ENCODE peak calls at places on chromosomes 7 and 10, in five cellular contexts. M is CD8-positive, alpha-beta memory T cell; V is left ventricle myocardium inferior; P is K562; Z is A673. S is an unnamed sample. For H3K36me3, the result is how much of the 10 kb centered on the place peaks cover.

GRCh38 chr10:95246582-95247051 is 44.2 kb downstream of the PDLIM1 start:
- DNase-seq in Z (peak), V (peak), M (peak), P (peak), S (peak)

GRCh38 chr10:88315746-88316145 is 267.4 kb downstream of the RNLS start:
- DNase-seq in Z (no peak), V (no peak), P (no peak), M (no peak), S (no peak)

GRCh38 chr7:2403718-2404648 is 572 bp downstream of the CHST12 start:
- DNase-seq in V (peak), M (no peak), Z (peak), P (peak), S (peak)

GRCh38 chr10:66455304-66455703 is 470.5 kb upstream of the LRRTM3 start:
- DNase-seq in V (no peak), M (no peak), P (no peak), Z (peak), S (no peak)

GRCh38 chr7:32164341-32164996 is 94.3 kb upstream of the PDE1C start:
- DNase-seq in P (peak), M (no peak), Z (peak), V (no peak), S (peak)

GRCh38 chr7:107559864-107560263 is 3.9 kb downstream of the COG5 start:
- DNase-seq in V (no peak), Z (peak), P (no peak), M (no peak), S (peak)

GRCh38 chr7:92973964-92974363 is 137.6 kb upstream of the CDK6 start:
- DNase-seq in V (no peak), P (no peak), M (no peak), Z (no peak), S (peak)

GRCh38 chr10:79930751-79931150 is 18.2 kb downstream of the SFTPD start:
- DNase-seq in M (no peak), P (no peak), V (no peak), Z (no peak), S (no peak)

GRCh38 chr10:47404446-47404845 is 20.4 kb upstream of the ZNF488 start:
- DNase-seq in P (no peak), V (no peak), Z (no peak), M (no peak), S (no peak)

GRCh38 chr7:936131-937054 is 18.1 kb downstream of the ADAP1 start:
- DNase-seq in P (no peak), M (peak), Z (peak), V (no peak), S (peak)

GRCh38 chr10:35453855-35454532 is 117.7 kb downstream of the CCNY start:
- DNase-seq in Z (peak), V (no peak), P (no peak), M (no peak), S (peak)

GRCh38 chr7:126606331-126606730 is 646.4 kb downstream of the GRM8 start:
- DNase-seq in P (no peak), Z (no peak), V (no peak), M (no peak), S (no peak)

GRCh38 chr10:46233101-46233500 is 53.7 kb upstream of the ANTXRL start:
- DNase-seq in P (no peak), V (no peak), M (no peak), Z (no peak), S (no peak)

GRCh38 chr10:28730031-28730778 is 52.9 kb downstream of the BAMBI start:
- DNase-seq in P (no peak), Z (peak), V (no peak), M (no peak), S (no peak)

GRCh38 chr10:114394531-114394930 is 9.8 kb downstream of the AFAP1L2 start:
- DNase-seq in P (no peak), Z (no peak), V (no peak), M (no peak), S (no peak)

GRCh38 chr7:50657341-50657873 is 92.2 kb upstream of the DDC start:
- DNase-seq in M (no peak), V (peak), P (no peak), Z (no peak), S (peak)

GRCh38 chr10:97332586-97333350 is 1.8 kb downstream of the FRAT2 start:
- DNase-seq in P (peak), Z (peak), V (no peak), M (no peak), S (peak)

GRCh38 chr7:51352174-51353145 is 35.9 kb upstream of the COBL start:
- DNase-seq in P (peak), V (no peak), Z (no peak), M (no peak), S (peak)

GRCh38 chr10:111523016-111523415 is 446.2 kb downstream of the ADRA2A start:
- DNase-seq in V (no peak), M (no peak), Z (no peak), P (no peak), S (no peak)

GRCh38 chr7:76507723-76508406 is 2.5 kb upstream of the UPK3B start:
- DNase-seq in Z (no peak), P (no peak), M (no peak), V (no peak), S (peak)

GRCh38 chr10:2867788-2868299 is 199.5 kb upstream of the PFKP start:
- DNase-seq in Z (no peak), P (no peak), M (no peak), V (no peak), S (no peak)

GRCh38 chr7:36945612-36946400 is 221.5 kb upstream of the AOAH start:
- DNase-seq in P (no peak), Z (no peak), M (no peak), V (no peak), S (no peak)

GRCh38 chr7:101814996-101815825 is 2.2 kb upstream of the CUX1 start:
- DNase-seq in M (peak), Z (peak), V (peak), P (peak), S (peak)

GRCh38 chr10:29481906-29482440 is 152.8 kb downstream of the SVIL start:
- DNase-seq in Z (no peak), V (no peak), M (no peak), P (no peak), S (no peak)

GRCh38 chr7:29606287-29606721 is 42.7 kb downstream of the PRR15 start:
- DNase-seq in Z (no peak), P (peak), M (no peak), V (no peak), S (peak)

GRCh38 chr7:151923097-151923876 is 33.0 kb upstream of the GALNTL5 start:
- DNase-seq in P (no peak), Z (no peak), V (no peak), M (no peak), S (peak)

GRCh38 chr7:55570939-55571338 is 1.4 kb downstream of the VOPP1 start:
- DNase-seq in V (no peak), P (no peak), Z (peak), M (no peak), S (peak)

GRCh38 chr7:39950473-39951155 is 558 bp downstream of the CDK13 start:
- DNase-seq in M (peak), Z (peak), V (peak), P (peak), S (peak)

GRCh38 chr7:148264933-148265557 is 325.5 kb upstream of the C7orf33 start:
- DNase-seq in P (no peak), V (no peak), Z (peak), M (no peak), S (peak)

GRCh38 chr10:124625831-124626238 is 118.3 kb downstream of the FAM53B start:
- DNase-seq in V (peak), Z (no peak), M (no peak), P (no peak), S (no peak)

GRCh38 chr7:19519443-19519977 is 189.3 kb downstream of the POLR1F start:
- DNase-seq in P (no peak), V (peak), Z (peak), M (no peak), S (peak)

GRCh38 chr10:69292449-69292848 is 14.2 kb downstream of the HK1 start:
- DNase-seq in V (no peak), P (peak), Z (no peak), M (no peak), S (no peak)

GRCh38 chr10:76337641-76338040 is 906.2 kb downstream of the LRMDA start:
- DNase-seq in M (no peak), Z (no peak), P (no peak), V (no peak), S (peak)

GRCh38 chr7:22563115-22563514 is 63.1 kb upstream of the STEAP1B start:
- DNase-seq in V (no peak), P (peak), Z (no peak), M (no peak), S (no peak)

DNA sequence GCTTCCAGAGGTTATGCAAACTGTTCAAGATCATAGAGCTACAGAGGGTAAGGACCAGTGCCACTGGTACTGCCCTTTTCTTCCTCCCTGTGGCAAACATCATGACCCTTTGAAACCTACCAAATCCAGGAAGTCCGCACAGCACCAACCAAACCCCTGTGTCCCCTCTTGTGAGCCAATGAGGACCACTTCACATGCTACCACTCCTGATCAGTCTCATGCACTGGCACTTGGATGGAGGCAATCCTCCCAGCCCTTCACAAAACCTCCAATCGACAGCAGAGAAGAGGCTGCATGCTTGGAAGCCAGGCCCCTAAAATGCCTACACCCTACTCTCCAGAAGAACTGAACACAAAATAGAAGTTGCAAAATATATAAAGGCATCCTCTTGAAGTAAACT is 248.0 kb downstream of the TNS3 start:
- DNase-seq in M (no peak), P (no peak), Z (no peak), V (no peak), S (no peak)
- H3K36me3 ChIP-seq in M (under half), P (under half), Z (under half), V (under half), S (under half)

GRCh38 chr10:110356628-110357245 is 52.0 kb upstream of the SMNDC1 start:
- DNase-seq in Z (no peak), V (no peak), P (peak), M (peak), S (no peak)

GRCh38 chr10:110357252-110357780 is 52.6 kb upstream of the SMNDC1 start:
- DNase-seq in M (peak), V (no peak), P (no peak), Z (no peak), S (peak)

GRCh38 chr10:110355181-110355831 is 50.6 kb upstream of the SMNDC1 start:
- DNase-seq in P (no peak), Z (no peak), M (no peak), V (no peak), S (no peak)

GRCh38 chr10:110354322-110354766 is 49.6 kb upstream of the SMNDC1 start:
- DNase-seq in P (peak), Z (peak), V (peak), M (peak), S (peak)

GRCh38 chr10:110355922-110356627 is 51.4 kb upstream of the SMNDC1 start:
- DNase-seq in M (no peak), V (no peak), Z (no peak), P (no peak), S (no peak)
- H3K27ac ChIP-seq in M (peak), V (peak), Z (no peak), P (no peak), S (no peak)

DNA sequence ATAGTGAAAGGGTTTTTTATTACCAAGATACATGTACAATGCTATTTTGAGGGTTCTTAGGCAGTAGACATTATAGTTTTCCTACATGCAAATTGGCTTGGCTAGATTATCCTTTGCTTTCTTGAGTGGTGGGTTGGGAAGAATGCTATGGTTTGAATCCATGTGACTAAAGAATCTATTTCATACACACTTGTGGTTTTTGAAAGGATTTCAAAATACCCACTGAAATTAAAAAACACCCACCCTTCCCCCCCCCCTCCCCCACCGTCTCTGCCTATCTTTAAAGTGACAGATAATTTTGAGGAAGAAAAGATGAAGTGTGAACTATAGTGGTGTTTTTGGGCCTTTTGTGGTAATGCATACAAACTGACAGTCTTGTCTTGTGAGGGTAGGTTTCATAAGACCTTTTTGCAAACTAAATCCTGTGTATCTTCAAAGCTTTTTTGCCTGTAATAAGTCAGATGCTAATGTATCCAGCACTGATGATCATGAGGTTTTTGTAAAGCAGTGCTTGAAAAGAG is 90.9 kb downstream of the TPST1 start:
- DNase-seq in P (no peak), V (no peak), Z (no peak), M (no peak), S (peak)
- H3K36me3 ChIP-seq in P (under half), V (under half), Z (under half), M (under half), S (under half)

DNA sequence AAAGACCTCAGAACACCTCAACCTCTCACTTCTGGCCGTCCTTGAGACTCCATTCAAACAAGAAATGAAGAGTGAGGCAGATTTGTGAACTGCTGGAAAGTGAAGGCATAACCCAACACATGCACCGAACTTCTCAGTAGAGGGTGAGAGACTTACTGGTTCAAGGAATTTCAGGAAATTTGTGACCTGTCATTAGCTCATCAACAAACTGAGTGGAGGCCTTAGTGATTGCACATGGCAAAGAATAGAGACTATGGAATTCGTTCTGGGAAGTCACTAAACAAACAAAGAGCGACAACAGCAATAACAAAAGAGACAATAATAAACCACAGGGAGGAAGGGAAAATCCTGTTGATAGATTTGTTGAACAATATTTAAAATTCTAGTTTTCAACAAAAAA is 125.0 kb upstream of the AKR1E2 start:
- DNase-seq in M (no peak), V (no peak), Z (no peak), P (no peak), S (no peak)
- H3K27ac ChIP-seq in M (no peak), V (peak), Z (no peak), P (no peak), S (no peak)

GRCh38 chr7:128840326-128841170 is 10.3 kb downstream of the FLNC start:
- DNase-seq in M (no peak), Z (no peak), V (peak), P (no peak), S (no peak)

GRCh38 chr7:128843938-128844621 is 13.9 kb downstream of the FLNC start:
- DNase-seq in M (no peak), P (no peak), Z (no peak), V (no peak), S (no peak)

GRCh38 chr7:128841171-128841690 is 11.0 kb downstream of the FLNC start:
- DNase-seq in V (peak), P (no peak), M (no peak), Z (no peak), S (no peak)

GRCh38 chr7:128842674-128843641 is 12.8 kb downstream of the FLNC start:
- DNase-seq in M (no peak), P (no peak), V (peak), Z (no peak), S (no peak)

GRCh38 chr7:128841961-128842673 is 11.9 kb downstream of the FLNC start:
- DNase-seq in P (peak), M (peak), V (peak), Z (peak), S (peak)
- H3K36me3 ChIP-seq in P (half or more), M (under half), V (half or more), Z (under half), S (half or more)